ENCODE peak calls at places on chromosomes 1 and 21, in ten cellular contexts. E, C, O, J, Q, N, Y, L, Z and I are unnamed samples.
A peak's percentile ranks its signal among the peaks of the same experiment; 100 is the strongest.

GRCh38 chr21:18899261-18899660 is 495.7 kb upstream of the TMPRSS15 start:
- DNase-seq in L (no peak), Y (no peak), Q (no peak), J (no peak), C (no peak), N (no peak), Z (no peak), E (no peak), O (no peak), I (no peak)

GRCh38 chr1:58782308-58783089 is 1.3 kb downstream of the JUN start:
- DNase-seq in N (peak; percentile 48), O (peak; percentile 47), L (peak; percentile 85), E (peak; percentile 33), Q (peak; percentile 60), J (no peak), Z (peak; percentile 94), Y (peak; percentile 23), C (peak; percentile 67), I (peak; percentile 41)

GRCh38 chr21:33650929-33651505 is 8.7 kb downstream of the ITSN1 start:
- DNase-seq in O (no peak), L (no peak), Z (no peak), C (no peak), E (no peak), N (no peak), Y (no peak), J (no peak), Q (no peak), I (no peak)

GRCh38 chr1:44885406-44885805 is 42.4 kb upstream of the PTCH2 start:
- DNase-seq in E (no peak), O (no peak), C (no peak), L (no peak), Q (no peak), J (no peak), N (no peak), Z (no peak), Y (no peak), I (no peak)

GRCh38 chr1:171702598-171702997 is 39.3 kb downstream of the VAMP4 start:
- DNase-seq in E (no peak), O (no peak), C (no peak), N (no peak), Y (no peak), Z (no peak), Q (no peak), J (no peak), L (no peak), I (no peak)

GRCh38 chr1:30888391-30888790 is 20.2 kb downstream of the SDC3 start:
- DNase-seq in Z (no peak), J (no peak), L (no peak), N (no peak), Y (peak; percentile 75), C (no peak), E (no peak), Q (no peak), O (peak; percentile 82), I (no peak)

GRCh38 chr1:38064232-38064903 is 17.8 kb upstream of the POU3F1 start:
- DNase-seq in N (peak; percentile 45), O (no peak), J (peak; percentile 69), Z (no peak), E (no peak), Y (no peak), L (no peak), Q (peak; percentile 20), C (no peak), I (no peak)

GRCh38 chr1:10668241-10668761 is 128.1 kb downstream of the CASZ1 start:
- DNase-seq in L (no peak), J (no peak), E (no peak), O (no peak), Z (no peak), C (no peak), Q (no peak), N (peak; percentile 30), Y (no peak), I (peak; percentile 57)

GRCh38 chr21:19475525-19475924 is 1071.9 kb upstream of the TMPRSS15 start:
- DNase-seq in E (no peak), O (peak; percentile 10), Z (no peak), Q (no peak), J (no peak), C (no peak), L (no peak), Y (no peak), N (no peak), I (no peak)

GRCh38 chr1:110708968-110709367 is 34.2 kb upstream of the KCNA3 start:
- DNase-seq in Q (no peak), C (no peak), L (no peak), E (no peak), J (no peak), Y (no peak), N (no peak), Z (no peak), O (no peak), I (no peak)

GRCh38 chr1:161330346-161330745 is 16.2 kb downstream of the SDHC start:
- DNase-seq in O (no peak), J (peak; percentile 75), Q (no peak), Z (no peak), C (no peak), E (no peak), N (no peak), Y (no peak), L (no peak), I (no peak)

GRCh38 chr1:160101037-160101716 is 2.8 kb upstream of the IGSF8 start:
- DNase-seq in J (peak; percentile 79), O (peak; percentile 90), E (peak; percentile 66), N (peak; percentile 78), Q (peak; percentile 83), Y (peak; percentile 91), C (peak; percentile 90), L (peak; percentile 77), Z (no peak), I (peak; percentile 79)
- TF ChIP-seq CTCF in J (peak; percentile 99), O (peak; percentile 92), E (peak; percentile 91), N (peak; percentile 92), Q (peak; percentile 97), Y (peak; percentile 91), C (peak; percentile 97), L (peak; percentile 96), Z (no peak), I (peak; percentile 74)

GRCh38 chr21:39952265-39952664 is 85.0 kb downstream of the PCP4 start:
- DNase-seq in N (no peak), L (no peak), C (no peak), J (no peak), E (no peak), Y (no peak), O (no peak), Z (no peak), Q (no peak), I (no peak)

GRCh38 chr21:39956586-39956985 is 89.3 kb downstream of the PCP4 start:
- DNase-seq in L (no peak), N (no peak), Y (no peak), E (no peak), Z (no peak), O (no peak), J (no peak), Q (no peak), C (no peak), I (no peak)

GRCh38 chr21:39951183-39952101 is 84.2 kb downstream of the PCP4 start:
- DNase-seq in Q (no peak), O (no peak), L (no peak), Y (no peak), Z (no peak), E (no peak), N (no peak), J (no peak), C (peak; percentile 43), I (no peak)

GRCh38 chr21:39955326-39955725 is 88.1 kb downstream of the PCP4 start:
- DNase-seq in N (no peak), L (no peak), Q (no peak), O (no peak), J (no peak), Z (no peak), Y (no peak), E (no peak), C (no peak), I (no peak)

DNA sequence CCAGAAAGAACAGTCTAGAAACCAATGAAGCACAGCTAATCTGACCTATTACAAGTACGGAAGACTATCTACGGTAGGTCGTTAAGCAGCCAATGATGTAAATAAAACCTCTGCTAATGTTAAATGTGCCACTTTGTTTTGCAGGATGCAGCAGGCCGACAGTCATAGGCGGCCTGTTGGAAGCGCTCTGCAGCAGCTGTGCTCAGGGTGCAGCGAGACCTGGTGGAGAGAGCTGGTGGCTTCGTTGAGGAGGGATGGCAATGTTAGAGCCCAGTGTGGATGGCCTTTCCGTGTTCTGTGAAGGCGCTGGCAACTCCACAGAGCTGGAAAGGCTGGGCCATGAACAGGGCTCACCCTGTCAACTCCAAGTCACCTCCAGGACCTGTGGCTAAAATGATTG is 87.3 kb downstream of the PCP4 start:
- DNase-seq in C (peak; percentile 32), Q (no peak), J (no peak), N (no peak), O (no peak), E (no peak), Y (no peak), Z (no peak), L (no peak), I (no peak)
- TF ChIP-seq CTCF in C (no peak), Q (no peak), J (no peak), N (no peak), O (no peak), E (no peak), Y (no peak), Z (no peak), L (no peak), I (no peak)

DNA sequence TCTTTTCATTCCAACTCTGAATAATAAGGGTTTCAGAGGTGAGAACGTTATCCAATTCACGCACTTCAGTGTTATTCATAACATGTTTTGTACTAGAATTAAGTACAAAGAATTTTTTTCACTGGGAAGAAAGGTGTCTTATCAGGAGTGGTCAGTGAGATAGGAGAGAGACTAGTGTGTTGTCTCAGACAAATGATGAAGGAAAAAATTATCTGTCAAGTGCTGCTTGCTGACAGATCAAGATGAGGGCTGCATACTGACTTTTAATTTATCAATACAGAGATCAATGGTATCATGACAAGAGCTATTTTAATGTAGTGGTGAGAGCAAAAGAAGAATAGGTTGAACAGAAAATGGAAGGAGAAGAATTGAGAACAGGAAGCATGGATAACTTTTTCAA is 402.4 kb downstream of the KCNT2 start:
- DNase-seq in Y (no peak), O (no peak), L (no peak), J (no peak), Q (no peak), C (no peak), N (no peak), E (no peak), Z (no peak), I (no peak)
- TF ChIP-seq CTCF in Y (no peak), O (no peak), L (no peak), J (no peak), Q (no peak), C (no peak), N (no peak), E (no peak), Z (no peak), I (no peak)

DNA sequence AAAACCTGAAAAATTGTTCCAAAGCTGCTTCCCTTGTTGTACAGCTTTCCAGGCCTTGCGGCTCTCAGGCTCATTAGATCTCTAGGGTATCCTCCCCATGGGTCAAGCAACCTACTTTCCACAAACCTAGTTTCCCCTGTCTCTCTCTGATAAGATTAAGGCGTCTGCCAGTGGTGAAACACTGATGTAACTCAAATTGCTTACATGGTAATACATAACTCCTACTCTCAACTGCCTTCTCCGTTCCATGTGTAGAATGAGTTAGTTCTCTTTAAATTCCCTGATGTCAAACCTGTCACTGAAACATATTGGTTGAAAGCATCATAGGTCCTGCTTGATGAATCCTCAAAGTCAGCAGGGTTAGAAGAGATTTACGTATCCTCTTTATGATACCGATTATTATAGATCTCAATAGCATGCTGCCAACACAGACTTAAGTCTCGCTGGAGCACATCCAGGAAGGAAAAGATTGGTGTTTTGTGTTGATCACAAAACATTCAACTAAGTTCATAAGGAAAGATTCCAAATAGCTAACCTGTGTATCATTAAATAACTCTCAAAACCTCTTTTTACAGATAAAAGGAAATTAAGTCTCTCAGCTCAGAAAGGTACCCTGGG is 10.6 kb downstream of the PPP1R15B start:
- DNase-seq in L (no peak), Q (no peak), O (no peak), Z (peak; percentile 50), C (no peak), Y (no peak), N (no peak), J (no peak), E (no peak), I (no peak)
- TF ChIP-seq CTCF in L (no peak), Q (no peak), O (no peak), Z (no peak), C (no peak), Y (no peak), N (no peak), J (no peak), E (no peak), I (no peak)